ENCODE peak calls at places on chromosomes 6 and 20, in seven cellular contexts. One of them, this sample, is unnamed.

GRCh38 chr6:140051521-140052455 is 677.3 kb upstream of the CITED2 start:
- DNase-seq in GM23338: no peak
- DNase-seq in sigmoid colon: no peak
- DNase-seq in HCT116: no peak
- DNase-seq in breast epithelium: no peak
- DNase-seq in GM12891: no peak
- DNase-seq in prostate gland: no peak
- DNase-seq in this sample: no peak

GRCh38 chr6:79170915-79171314 is 63.6 kb downstream of the HMGN3 start:
- DNase-seq in GM12891: no peak
- DNase-seq in prostate gland: peak
- DNase-seq in sigmoid colon: no peak
- DNase-seq in GM23338: no peak
- DNase-seq in breast epithelium: no peak
- DNase-seq in HCT116: no peak
- DNase-seq in this sample: no peak

GRCh38 chr6:36917541-36918193 is 31.9 kb downstream of the C6orf89 start:
- DNase-seq in sigmoid colon: peak
- DNase-seq in prostate gland: peak
- DNase-seq in GM12891: no peak
- DNase-seq in breast epithelium: no peak
- DNase-seq in HCT116: no peak
- DNase-seq in GM23338: no peak
- DNase-seq in this sample: no peak

GRCh38 chr6:104958720-104959452 is 2.0 kb downstream of the LIN28B start:
- DNase-seq in prostate gland: no peak
- DNase-seq in HCT116: peak
- DNase-seq in GM12891: no peak
- DNase-seq in breast epithelium: no peak
- DNase-seq in sigmoid colon: no peak
- DNase-seq in GM23338: peak
- DNase-seq in this sample: no peak

GRCh38 chr6:125802943-125803377 is 12.2 kb downstream of the NCOA7 start:
- DNase-seq in prostate gland: no peak
- DNase-seq in GM12891: no peak
- DNase-seq in sigmoid colon: no peak
- DNase-seq in GM23338: no peak
- DNase-seq in HCT116: no peak
- DNase-seq in breast epithelium: no peak
- DNase-seq in this sample: no peak

GRCh38 chr20:17452441-17452840 is 78.7 kb downstream of the BFSP1 start:
- DNase-seq in prostate gland: no peak
- DNase-seq in GM12891: no peak
- DNase-seq in breast epithelium: no peak
- DNase-seq in GM23338: no peak
- DNase-seq in HCT116: no peak
- DNase-seq in sigmoid colon: no peak
- DNase-seq in this sample: no peak

GRCh38 chr6:43113431-43114260 is 37.5 kb downstream of the PTK7 start:
- DNase-seq in GM12891: no peak
- DNase-seq in GM23338: no peak
- DNase-seq in prostate gland: no peak
- DNase-seq in sigmoid colon: no peak
- DNase-seq in breast epithelium: no peak
- DNase-seq in HCT116: no peak
- DNase-seq in this sample: no peak

GRCh38 chr6:37134622-37135191 is 35.2 kb upstream of the PIM1 start:
- DNase-seq in GM12891: no peak
- DNase-seq in prostate gland: no peak
- DNase-seq in sigmoid colon: peak
- DNase-seq in GM23338: no peak
- DNase-seq in HCT116: peak
- DNase-seq in breast epithelium: peak
- DNase-seq in this sample: no peak

GRCh38 chr6:16656451-16656850 is 104.8 kb downstream of the ATXN1 start:
- DNase-seq in prostate gland: no peak
- DNase-seq in GM12891: no peak
- DNase-seq in sigmoid colon: no peak
- DNase-seq in GM23338: no peak
- DNase-seq in breast epithelium: no peak
- DNase-seq in HCT116: no peak
- DNase-seq in this sample: no peak

GRCh38 chr20:12564982-12565381 is 443.8 kb upstream of the SPTLC3 start:
- DNase-seq in breast epithelium: no peak
- DNase-seq in sigmoid colon: no peak
- DNase-seq in GM12891: no peak
- DNase-seq in GM23338: no peak
- DNase-seq in HCT116: no peak
- DNase-seq in prostate gland: no peak
- DNase-seq in this sample: no peak

GRCh38 chr20:38173237-38174156 is 8.4 kb upstream of the TGM2 start:
- DNase-seq in GM23338: peak
- DNase-seq in prostate gland: no peak
- DNase-seq in sigmoid colon: peak
- DNase-seq in HCT116: no peak
- DNase-seq in GM12891: no peak
- DNase-seq in breast epithelium: no peak
- DNase-seq in this sample: peak

GRCh38 chr6:43699564-43700186 is 12.1 kb upstream of the MRPS18A start:
- DNase-seq in HCT116: no peak
- DNase-seq in sigmoid colon: no peak
- DNase-seq in GM23338: no peak
- DNase-seq in prostate gland: peak
- DNase-seq in breast epithelium: no peak
- DNase-seq in GM12891: no peak
- DNase-seq in this sample: peak

GRCh38 chr6:151627689-151628444 is 134.1 kb downstream of the CCDC170 start:
- DNase-seq in HCT116: peak
- DNase-seq in GM12891: no peak
- DNase-seq in breast epithelium: no peak
- DNase-seq in prostate gland: no peak
- DNase-seq in GM23338: no peak
- DNase-seq in sigmoid colon: no peak
- DNase-seq in this sample: no peak

GRCh38 chr20:54475334-54476287 is at the start of gene DOK5:
- DNase-seq in sigmoid colon: peak
- DNase-seq in prostate gland: no peak
- DNase-seq in HCT116: no peak
- DNase-seq in GM23338: peak
- DNase-seq in GM12891: peak
- DNase-seq in breast epithelium: no peak
- DNase-seq in this sample: peak

GRCh38 chr6:74249658-74250057 is 553.7 kb downstream of the CD109 start:
- DNase-seq in breast epithelium: no peak
- DNase-seq in sigmoid colon: no peak
- DNase-seq in HCT116: no peak
- DNase-seq in prostate gland: no peak
- DNase-seq in GM12891: no peak
- DNase-seq in GM23338: no peak
- DNase-seq in this sample: no peak

GRCh38 chr6:24329022-24329421 is 28.8 kb downstream of the DCDC2 start:
- DNase-seq in prostate gland: no peak
- DNase-seq in GM12891: no peak
- DNase-seq in HCT116: no peak
- DNase-seq in breast epithelium: no peak
- DNase-seq in GM23338: no peak
- DNase-seq in sigmoid colon: no peak
- DNase-seq in this sample: no peak

DNA sequence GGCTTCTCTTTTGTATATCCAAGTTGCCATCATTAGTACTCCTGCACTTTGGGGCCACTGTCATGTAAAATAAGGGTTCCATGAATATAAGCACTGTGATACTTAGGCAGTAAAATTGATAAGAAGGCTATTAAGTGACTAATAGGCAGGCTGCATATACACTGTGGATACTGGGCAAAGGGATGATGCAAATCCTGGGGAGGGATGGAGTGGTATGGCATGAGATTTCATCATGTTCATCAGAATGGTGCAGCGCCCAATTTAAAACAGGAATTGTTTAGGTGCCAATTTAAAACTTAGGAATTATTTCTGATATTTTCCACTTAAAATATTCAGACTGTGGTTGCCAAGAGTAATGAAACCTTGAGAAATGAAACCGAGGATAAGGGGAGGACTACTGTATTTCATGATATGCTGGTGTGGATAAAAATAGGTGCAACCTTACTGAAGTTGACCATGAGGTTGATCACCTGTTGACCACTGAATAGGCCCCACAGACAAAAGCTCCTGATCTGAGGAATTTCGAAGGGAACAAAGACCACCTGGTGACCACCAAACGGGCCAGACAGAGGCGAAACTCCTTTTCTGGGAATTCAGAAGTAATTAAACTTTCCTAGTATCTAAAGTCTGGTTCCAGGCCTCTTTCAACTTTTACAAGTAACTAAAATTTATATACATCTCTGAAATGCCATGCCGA is 4.9 kb upstream of the TRIM39 start:
- DNase-seq in GM23338: peak
- DNase-seq in sigmoid colon: no peak
- DNase-seq in GM12891: no peak
- DNase-seq in HCT116: no peak
- DNase-seq in prostate gland: no peak
- DNase-seq in breast epithelium: no peak
- DNase-seq in this sample: no peak
- TF ChIP-seq POLR2AphosphoS5 in GM23338: no peak
- TF ChIP-seq POLR2AphosphoS5 in sigmoid colon: no peak
- TF ChIP-seq POLR2AphosphoS5 in GM12891: no peak
- TF ChIP-seq POLR2AphosphoS5 in HCT116: no peak
- TF ChIP-seq POLR2AphosphoS5 in prostate gland: no peak
- TF ChIP-seq POLR2AphosphoS5 in breast epithelium: no peak
- TF ChIP-seq POLR2AphosphoS5 in this sample: no peak

DNA sequence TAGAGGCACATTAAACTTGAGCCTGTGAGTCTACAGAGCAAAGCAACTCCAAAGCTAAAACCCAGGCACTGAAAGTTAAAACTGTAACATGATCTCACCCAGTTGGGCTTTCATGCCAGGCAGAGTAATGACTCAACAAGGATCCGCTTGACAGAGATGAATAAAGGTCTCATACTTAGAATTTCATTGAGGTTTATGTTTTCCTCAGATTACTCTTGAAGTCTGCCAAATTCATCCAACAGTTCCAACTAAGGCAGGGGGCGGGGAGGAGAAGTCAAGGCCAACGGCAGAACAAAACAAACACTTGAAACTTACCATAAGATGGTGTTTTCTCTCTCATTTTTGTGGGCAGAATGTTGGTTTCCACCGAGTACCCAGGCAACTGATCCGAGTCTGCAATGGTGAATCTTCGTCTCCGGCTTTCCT is 54.0 kb upstream of the IPCEF1 start:
- DNase-seq in breast epithelium: peak
- DNase-seq in GM23338: peak
- DNase-seq in prostate gland: peak
- DNase-seq in HCT116: peak
- DNase-seq in sigmoid colon: peak
- DNase-seq in GM12891: no peak
- DNase-seq in this sample: no peak
- TF ChIP-seq POLR2AphosphoS5 in breast epithelium: peak
- TF ChIP-seq POLR2AphosphoS5 in GM23338: no peak
- TF ChIP-seq POLR2AphosphoS5 in prostate gland: peak
- TF ChIP-seq POLR2AphosphoS5 in HCT116: peak
- TF ChIP-seq POLR2AphosphoS5 in sigmoid colon: peak
- TF ChIP-seq POLR2AphosphoS5 in GM12891: no peak
- TF ChIP-seq POLR2AphosphoS5 in this sample: no peak

GRCh38 chr20:21191839-21192238 is 66.0 kb downstream of the KIZ start:
- DNase-seq in breast epithelium: no peak
- DNase-seq in prostate gland: no peak
- DNase-seq in GM12891: no peak
- DNase-seq in sigmoid colon: no peak
- DNase-seq in GM23338: peak
- DNase-seq in HCT116: no peak
- DNase-seq in this sample: no peak

GRCh38 chr20:21184810-21185209 is 58.9 kb downstream of the KIZ start:
- DNase-seq in GM23338: no peak
- DNase-seq in prostate gland: no peak
- DNase-seq in HCT116: no peak
- DNase-seq in breast epithelium: no peak
- DNase-seq in sigmoid colon: no peak
- DNase-seq in GM12891: no peak
- DNase-seq in this sample: no peak

GRCh38 chr20:21190866-21191265 is 65.0 kb downstream of the KIZ start:
- DNase-seq in breast epithelium: no peak
- DNase-seq in HCT116: no peak
- DNase-seq in GM12891: no peak
- DNase-seq in sigmoid colon: no peak
- DNase-seq in GM23338: no peak
- DNase-seq in prostate gland: no peak
- DNase-seq in this sample: no peak

GRCh38 chr20:21185849-21186248 is 60.0 kb downstream of the KIZ start:
- DNase-seq in breast epithelium: no peak
- DNase-seq in prostate gland: no peak
- DNase-seq in GM23338: no peak
- DNase-seq in GM12891: no peak
- DNase-seq in sigmoid colon: no peak
- DNase-seq in HCT116: no peak
- DNase-seq in this sample: no peak

GRCh38 chr20:21189761-21190523 is 64.1 kb downstream of the KIZ start:
- DNase-seq in sigmoid colon: no peak
- DNase-seq in GM23338: peak
- DNase-seq in GM12891: no peak
- DNase-seq in breast epithelium: no peak
- DNase-seq in prostate gland: no peak
- DNase-seq in HCT116: no peak
- DNase-seq in this sample: no peak
- TF ChIP-seq POLR2AphosphoS5 in sigmoid colon: no peak
- TF ChIP-seq POLR2AphosphoS5 in GM23338: no peak
- TF ChIP-seq POLR2AphosphoS5 in GM12891: no peak
- TF ChIP-seq POLR2AphosphoS5 in breast epithelium: no peak
- TF ChIP-seq POLR2AphosphoS5 in prostate gland: no peak
- TF ChIP-seq POLR2AphosphoS5 in HCT116: no peak
- TF ChIP-seq POLR2AphosphoS5 in this sample: no peak

DNA sequence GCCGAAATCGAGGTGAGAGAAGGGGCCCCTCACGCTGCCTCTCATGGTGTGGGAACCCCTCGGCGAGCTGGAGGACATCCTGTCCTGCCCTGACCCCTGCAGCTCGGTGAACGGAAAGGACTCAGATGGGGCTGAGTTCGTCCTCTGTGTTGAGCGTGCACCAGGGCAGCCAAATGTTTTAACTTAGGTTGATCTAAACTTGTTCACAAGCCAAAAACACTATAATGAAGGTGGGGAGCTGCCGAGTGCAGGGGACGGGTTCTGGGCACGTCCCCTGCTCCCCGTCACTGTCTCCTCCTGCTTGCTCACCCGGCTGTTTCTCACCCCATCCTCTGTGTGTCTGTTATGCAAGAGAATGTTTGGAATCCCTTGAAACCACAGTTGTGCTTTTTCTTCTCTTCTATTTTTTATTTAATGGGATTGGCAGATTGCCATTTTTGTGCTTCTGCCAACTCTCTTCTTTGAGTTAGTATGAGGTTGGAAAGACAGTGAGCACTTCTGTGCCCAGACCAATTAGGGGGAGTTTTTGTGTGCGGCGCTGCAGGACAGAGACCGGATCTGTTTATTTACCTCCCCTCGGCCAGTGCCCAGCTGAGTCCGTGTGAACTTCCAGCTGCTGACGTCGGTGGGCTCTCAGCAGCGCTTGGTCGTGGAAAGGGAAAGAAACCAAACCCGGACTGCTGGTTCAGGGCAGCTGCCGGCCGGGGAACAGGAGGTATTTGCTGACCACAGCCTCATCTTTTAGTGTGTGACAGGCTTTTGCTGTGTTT is 158.1 kb downstream of the DTNBP1 start:
- DNase-seq in sigmoid colon: peak
- DNase-seq in GM23338: no peak
- DNase-seq in breast epithelium: peak
- DNase-seq in prostate gland: peak
- DNase-seq in HCT116: no peak
- DNase-seq in GM12891: no peak
- DNase-seq in this sample: no peak
- TF ChIP-seq POLR2AphosphoS5 in sigmoid colon: peak
- TF ChIP-seq POLR2AphosphoS5 in GM23338: peak
- TF ChIP-seq POLR2AphosphoS5 in breast epithelium: peak
- TF ChIP-seq POLR2AphosphoS5 in prostate gland: peak
- TF ChIP-seq POLR2AphosphoS5 in HCT116: no peak
- TF ChIP-seq POLR2AphosphoS5 in GM12891: no peak
- TF ChIP-seq POLR2AphosphoS5 in this sample: peak

This sample was measured in upper lobe of left lung.